ENCODE peak calls at places on chromosomes 16 and 17, in six cellular contexts. One of them, this sample, is unnamed.

GRCh38 chr17:71516149-71516548 is 604.7 kb upstream of the SOX9 start:
- DNase-seq in A549: no peak
- DNase-seq in left lung: no peak
- DNase-seq in PC-3: no peak
- DNase-seq in HFFc6: no peak
- DNase-seq in neural crest cell: no peak
- DNase-seq in this sample: no peak

GRCh38 chr16:10849736-10850477 is 27.1 kb upstream of the CIITA start:
- DNase-seq in A549: no peak
- DNase-seq in left lung: no peak
- DNase-seq in PC-3: peak
- DNase-seq in HFFc6: no peak
- DNase-seq in neural crest cell: no peak
- DNase-seq in this sample: no peak

GRCh38 chr17:4142107-4142900 is 526 bp downstream of the ZZEF1 start:
- DNase-seq in A549: peak
- DNase-seq in left lung: peak
- DNase-seq in PC-3: no peak
- DNase-seq in HFFc6: peak
- DNase-seq in neural crest cell: peak
- DNase-seq in this sample: no peak

GRCh38 chr16:85908444-85908843 is 9.5 kb downstream of the IRF8 start:
- DNase-seq in A549: no peak
- DNase-seq in left lung: no peak
- DNase-seq in PC-3: no peak
- DNase-seq in HFFc6: no peak
- DNase-seq in neural crest cell: no peak
- DNase-seq in this sample: no peak

GRCh38 chr16:69405757-69406156 is 18.7 kb upstream of the CYB5B start:
- DNase-seq in A549: no peak
- DNase-seq in left lung: no peak
- DNase-seq in PC-3: no peak
- DNase-seq in HFFc6: no peak
- DNase-seq in neural crest cell: no peak
- DNase-seq in this sample: no peak

GRCh38 chr17:64707077-64707591 is 45.0 kb upstream of the SMURF2 start:
- DNase-seq in A549: peak
- DNase-seq in left lung: peak
- DNase-seq in PC-3: peak
- DNase-seq in HFFc6: peak
- DNase-seq in neural crest cell: no peak
- DNase-seq in this sample: no peak

GRCh38 chr17:35345926-35346771 is 27.3 kb downstream of the SLFN11 start:
- DNase-seq in A549: no peak
- DNase-seq in left lung: peak
- DNase-seq in PC-3: no peak
- DNase-seq in HFFc6: peak
- DNase-seq in neural crest cell: no peak
- DNase-seq in this sample: no peak

GRCh38 chr17:42266918-42267766 is 9.0 kb downstream of the STAT5B start:
- DNase-seq in A549: peak
- DNase-seq in left lung: no peak
- DNase-seq in PC-3: no peak
- DNase-seq in HFFc6: peak
- DNase-seq in neural crest cell: no peak
- DNase-seq in this sample: no peak

GRCh38 chr17:22707626-22708025 is 1015.3 kb downstream of the KCNJ18 start:
- DNase-seq in A549: no peak
- DNase-seq in left lung: no peak
- DNase-seq in PC-3: no peak
- DNase-seq in HFFc6: no peak
- DNase-seq in neural crest cell: no peak
- DNase-seq in this sample: no peak

GRCh38 chr17:7988750-7989178 is 13.7 kb upstream of the GUCY2D start:
- DNase-seq in A549: peak
- DNase-seq in left lung: no peak
- DNase-seq in PC-3: peak
- DNase-seq in HFFc6: peak
- DNase-seq in neural crest cell: peak
- DNase-seq in this sample: no peak

GRCh38 chr17:82403662-82404660 is 14.2 kb upstream of the HEXD start:
- DNase-seq in A549: no peak
- DNase-seq in left lung: no peak
- DNase-seq in PC-3: no peak
- DNase-seq in HFFc6: no peak
- DNase-seq in neural crest cell: no peak
- DNase-seq in this sample: no peak

GRCh38 chr16:75109732-75110243 is 6.8 kb downstream of the LDHD start:
- DNase-seq in A549: no peak
- DNase-seq in left lung: no peak
- DNase-seq in PC-3: peak
- DNase-seq in HFFc6: no peak
- DNase-seq in neural crest cell: no peak
- DNase-seq in this sample: no peak

GRCh38 chr16:58507195-58507962 is 7.4 kb downstream of the NDRG4 start:
- DNase-seq in A549: no peak
- DNase-seq in left lung: no peak
- DNase-seq in PC-3: no peak
- DNase-seq in HFFc6: no peak
- DNase-seq in neural crest cell: no peak
- DNase-seq in this sample: no peak

GRCh38 chr17:36755586-36755985 is 154.2 kb downstream of the MRM1 start:
- DNase-seq in A549: peak
- DNase-seq in left lung: no peak
- DNase-seq in PC-3: peak
- DNase-seq in HFFc6: no peak
- DNase-seq in neural crest cell: peak
- DNase-seq in this sample: peak

GRCh38 chr17:73798111-73798748 is 154.0 kb upstream of the SDK2 start:
- DNase-seq in A549: peak
- DNase-seq in left lung: no peak
- DNase-seq in PC-3: peak
- DNase-seq in HFFc6: peak
- DNase-seq in neural crest cell: no peak
- DNase-seq in this sample: no peak

GRCh38 chr17:31631759-31632158 is 227.3 kb downstream of the COPRS start:
- DNase-seq in A549: no peak
- DNase-seq in left lung: no peak
- DNase-seq in PC-3: no peak
- DNase-seq in HFFc6: peak
- DNase-seq in neural crest cell: no peak
- DNase-seq in this sample: no peak

GRCh38 chr16:69410285-69410990 is 14.0 kb upstream of the CYB5B start:
- DNase-seq in A549: peak
- DNase-seq in left lung: no peak
- DNase-seq in PC-3: peak
- DNase-seq in HFFc6: peak
- DNase-seq in neural crest cell: no peak
- DNase-seq in this sample: no peak

GRCh38 chr16:58088116-58088515 is 41.1 kb downstream of the CFAP20 start:
- DNase-seq in A549: no peak
- DNase-seq in left lung: no peak
- DNase-seq in PC-3: no peak
- DNase-seq in HFFc6: no peak
- DNase-seq in neural crest cell: no peak
- DNase-seq in this sample: no peak

GRCh38 chr16:54945063-54945462 is 14.4 kb downstream of the IRX5 start:
- DNase-seq in A549: no peak
- DNase-seq in left lung: no peak
- DNase-seq in PC-3: no peak
- DNase-seq in HFFc6: no peak
- DNase-seq in neural crest cell: no peak
- DNase-seq in this sample: no peak

GRCh38 chr17:83153681-83154310 is 74.4 kb downstream of the METRNL start:
- DNase-seq in A549: no peak
- DNase-seq in left lung: no peak
- DNase-seq in PC-3: no peak
- DNase-seq in HFFc6: no peak
- DNase-seq in neural crest cell: no peak
- DNase-seq in this sample: no peak

GRCh38 chr17:5381542-5381941 is 37.9 kb downstream of the NUP88 start:
- DNase-seq in A549: no peak
- DNase-seq in left lung: no peak
- DNase-seq in PC-3: peak
- DNase-seq in HFFc6: no peak
- DNase-seq in neural crest cell: no peak
- DNase-seq in this sample: no peak

GRCh38 chr17:57676543-57676942 is 68.6 kb downstream of the CCDC182 start:
- DNase-seq in A549: no peak
- DNase-seq in left lung: no peak
- DNase-seq in PC-3: no peak
- DNase-seq in HFFc6: no peak
- DNase-seq in neural crest cell: no peak
- DNase-seq in this sample: no peak

GRCh38 chr16:70642633-70643032 is 3.7 kb upstream of the IL34 start:
- DNase-seq in A549: no peak
- DNase-seq in left lung: no peak
- DNase-seq in PC-3: no peak
- DNase-seq in HFFc6: no peak
- DNase-seq in neural crest cell: no peak
- DNase-seq in this sample: no peak

GRCh38 chr17:574061-574460 is 140.6 kb downstream of the VPS53 start:
- DNase-seq in A549: no peak
- DNase-seq in left lung: no peak
- DNase-seq in PC-3: no peak
- DNase-seq in HFFc6: no peak
- DNase-seq in neural crest cell: no peak
- DNase-seq in this sample: no peak

DNA sequence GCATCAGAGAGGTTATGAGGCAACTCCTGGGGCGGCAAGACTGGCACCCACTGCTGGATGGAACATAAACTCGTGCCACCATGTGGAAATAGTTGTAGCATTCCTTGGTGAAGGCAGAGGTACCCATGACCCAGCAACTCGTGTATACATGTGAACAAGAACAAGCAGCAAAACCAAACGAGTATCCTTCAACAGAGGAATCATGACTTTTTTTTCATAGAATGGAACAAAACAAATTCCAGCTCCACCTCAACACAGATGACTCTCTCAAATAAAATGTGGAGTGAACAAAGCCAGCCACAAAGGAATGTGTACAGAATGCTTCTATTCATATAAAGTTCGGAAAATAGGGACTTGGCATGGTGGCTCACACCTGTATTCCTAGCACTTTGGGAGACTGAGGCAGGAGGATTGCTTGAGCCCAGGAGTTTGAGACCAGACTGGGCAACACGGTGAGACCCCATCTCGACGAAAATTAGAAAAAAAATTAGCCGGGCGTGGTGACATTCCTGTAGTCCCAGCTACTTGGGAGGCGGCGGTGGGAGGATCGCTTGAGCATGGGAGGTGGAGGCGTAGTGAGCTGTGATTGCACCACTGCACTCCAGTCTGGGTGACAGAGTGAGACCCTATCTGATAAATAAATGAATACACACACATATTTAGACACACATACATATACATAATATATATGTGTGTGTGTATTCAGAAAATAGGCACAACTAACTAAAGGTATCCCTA is 35.3 kb downstream of the B9D1 start:
- DNase-seq in A549: peak
- DNase-seq in left lung: no peak
- DNase-seq in PC-3: peak
- DNase-seq in HFFc6: peak
- DNase-seq in neural crest cell: no peak
- DNase-seq in this sample: no peak
- TF ChIP-seq CTCF in A549: no peak
- TF ChIP-seq CTCF in left lung: no peak
- TF ChIP-seq CTCF in PC-3: no peak
- TF ChIP-seq CTCF in HFFc6: no peak
- TF ChIP-seq CTCF in neural crest cell: no peak
- TF ChIP-seq CTCF in this sample: no peak

GRCh38 chr17:18319604-18320256 is 4.6 kb downstream of the SMCR8 start:
- DNase-seq in A549: peak
- DNase-seq in left lung: no peak
- DNase-seq in PC-3: peak
- DNase-seq in HFFc6: peak
- DNase-seq in neural crest cell: peak
- DNase-seq in this sample: no peak
- TF ChIP-seq CTCF in A549: peak
- TF ChIP-seq CTCF in left lung: no peak
- TF ChIP-seq CTCF in PC-3: peak
- TF ChIP-seq CTCF in HFFc6: peak
- TF ChIP-seq CTCF in neural crest cell: peak
- TF ChIP-seq CTCF in this sample: no peak

DNA sequence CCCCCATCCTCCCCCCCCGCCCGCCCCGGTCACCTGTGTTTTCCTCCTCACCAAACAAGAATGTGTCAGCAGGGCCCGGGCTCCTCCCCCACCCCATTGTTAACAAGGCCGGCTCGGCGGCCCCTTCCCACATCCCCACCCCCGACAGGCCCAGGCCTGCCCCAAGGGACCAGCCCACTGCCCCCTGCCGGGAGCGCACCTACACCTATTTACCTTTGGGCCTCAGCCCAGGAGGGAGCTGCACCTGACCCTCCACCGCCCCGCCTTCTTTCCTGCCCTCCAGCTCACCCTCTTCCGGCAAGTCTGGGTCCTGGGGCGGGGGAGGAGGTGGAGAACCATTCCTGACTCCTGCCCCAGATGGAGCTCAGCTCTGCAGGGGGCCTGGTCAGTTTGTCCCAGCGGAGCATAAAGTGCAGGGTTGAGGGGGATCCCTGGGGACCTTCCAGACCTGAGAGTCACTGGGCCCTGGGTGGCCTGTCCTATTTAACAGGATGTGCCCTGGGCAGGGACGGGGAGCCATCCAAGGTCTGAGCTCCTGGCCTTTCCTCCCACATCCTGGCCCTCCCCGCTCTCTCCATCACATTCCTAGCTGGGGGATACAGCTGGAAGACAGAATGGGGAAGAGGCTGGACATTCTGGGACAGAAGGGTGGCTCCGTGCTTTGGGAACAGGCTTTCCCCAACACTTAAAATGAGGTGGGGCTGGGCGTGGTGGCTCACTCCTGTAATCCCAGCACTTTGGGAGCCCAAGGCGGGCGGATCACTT is 8.3 kb downstream of the FOXJ1 start:
- DNase-seq in A549: no peak
- DNase-seq in left lung: peak
- DNase-seq in PC-3: peak
- DNase-seq in HFFc6: no peak
- DNase-seq in neural crest cell: no peak
- DNase-seq in this sample: no peak
- TF ChIP-seq CTCF in A549: no peak
- TF ChIP-seq CTCF in left lung: no peak
- TF ChIP-seq CTCF in PC-3: peak
- TF ChIP-seq CTCF in HFFc6: no peak
- TF ChIP-seq CTCF in neural crest cell: no peak
- TF ChIP-seq CTCF in this sample: no peak

GRCh38 chr16:62190426-62190825 is 154.2 kb upstream of the CDH8 start:
- DNase-seq in A549: peak
- DNase-seq in left lung: no peak
- DNase-seq in PC-3: peak
- DNase-seq in HFFc6: no peak
- DNase-seq in neural crest cell: no peak
- DNase-seq in this sample: no peak
- TF ChIP-seq CTCF in A549: peak
- TF ChIP-seq CTCF in left lung: no peak
- TF ChIP-seq CTCF in PC-3: peak
- TF ChIP-seq CTCF in HFFc6: peak
- TF ChIP-seq CTCF in neural crest cell: peak
- TF ChIP-seq CTCF in this sample: no peak

This sample was measured in natural killer cell.